ENCODE peak calls at places on chromosomes 5 and 9, in ten cellular contexts. F, D, R, L, C, U, Y, B, Z and I are unnamed samples.
A peak's percentile ranks its signal among the peaks of the same experiment; 100 is the strongest.

GRCh38 chr9:89483592-89484474 is 14.1 kb downstream of the SEMA4D start:
- DNase-seq in F (no peak), D (no peak), R (peak; percentile 87), L (peak; percentile 23), C (no peak), U (no peak), Y (no peak), B (no peak), Z (no peak), I (no peak)

GRCh38 chr5:157603333-157604190 is 28.0 kb upstream of the ADAM19 start:
- DNase-seq in F (no peak), D (no peak), R (no peak), L (no peak), C (peak; percentile 94), U (peak; percentile 11), Y (peak; percentile 94), B (peak; percentile 53), Z (peak; percentile 81), I (no peak)

GRCh38 chr5:59698774-59699173 is 194.8 kb downstream of the PDE4D start:
- DNase-seq in F (no peak), D (no peak), R (no peak), L (no peak), C (no peak), U (no peak), Y (no peak), B (no peak), Z (no peak), I (peak; percentile 50)

GRCh38 chr5:32444191-32444945 is at the start of gene ZFR:
- DNase-seq in F (peak; percentile 94), D (peak; percentile 70), R (peak; percentile 95), L (peak; percentile 93), C (peak; percentile 90), U (peak; percentile 91), Y (peak; percentile 96), B (peak; percentile 65), Z (peak; percentile 74), I (peak; percentile 88)

GRCh38 chr5:142079243-142079642 is 29.3 kb upstream of the NDFIP1 start:
- DNase-seq in F (no peak), D (no peak), R (no peak), L (no peak), C (no peak), U (no peak), Y (peak; percentile 39), B (no peak), Z (no peak), I (no peak)

GRCh38 chr5:157312492-157312891 is 46.6 kb downstream of the CYFIP2 start:
- DNase-seq in F (no peak), D (no peak), R (peak; percentile 84), L (peak; percentile 52), C (peak; percentile 63), U (peak; percentile 59), Y (peak; percentile 82), B (peak; percentile 55), Z (peak; percentile 34), I (peak; percentile 74)

GRCh38 chr5:178464431-178465048 is 125.7 kb downstream of the COL23A1 start:
- DNase-seq in F (no peak), D (no peak), R (no peak), L (no peak), C (no peak), U (no peak), Y (no peak), B (no peak), Z (no peak), I (no peak)

GRCh38 chr9:93634311-93635185 is 58.2 kb downstream of the PHF2 start:
- DNase-seq in F (no peak), D (no peak), R (no peak), L (no peak), C (no peak), U (no peak), Y (no peak), B (no peak), Z (no peak), I (no peak)

GRCh38 chr9:27165067-27165466 is 56.0 kb downstream of the TEK start:
- DNase-seq in F (no peak), D (no peak), R (no peak), L (no peak), C (no peak), U (no peak), Y (peak; percentile 24), B (no peak), Z (no peak), I (no peak)

GRCh38 chr9:86600291-86600690 is 246.1 kb upstream of the TUT7 start:
- DNase-seq in F (no peak), D (no peak), R (no peak), L (no peak), C (peak; percentile 11), U (no peak), Y (no peak), B (peak; percentile 41), Z (no peak), I (no peak)

GRCh38 chr5:131224387-131225191 is 39.3 kb upstream of the CDC42SE2 start:
- DNase-seq in F (peak; percentile 18), D (no peak), R (peak; percentile 61), L (no peak), C (no peak), U (no peak), Y (peak; percentile 5), B (no peak), Z (no peak), I (no peak)

GRCh38 chr5:57862471-57863282 is 380.1 kb upstream of the ACTBL2 start:
- DNase-seq in F (no peak), D (no peak), R (no peak), L (no peak), C (peak; percentile 53), U (no peak), Y (no peak), B (no peak), Z (no peak), I (peak; percentile 17)

GRCh38 chr9:18566125-18566524 is 92.2 kb downstream of the ADAMTSL1 start:
- DNase-seq in F (no peak), D (no peak), R (no peak), L (no peak), C (peak; percentile 84), U (no peak), Y (peak; percentile 69), B (peak; percentile 48), Z (no peak), I (peak; percentile 73)

GRCh38 chr5:138903113-138903789 is 28.1 kb upstream of the LRRTM2 start:
- DNase-seq in F (no peak), D (no peak), R (no peak), L (no peak), C (peak; percentile 73), U (no peak), Y (peak; percentile 67), B (no peak), Z (peak; percentile 59), I (no peak)

GRCh38 chr5:171418982-171419662 is at the start of gene FGF18:
- DNase-seq in F (peak; percentile 60), D (no peak), R (peak; percentile 65), L (peak; percentile 86), C (peak; percentile 74), U (peak; percentile 49), Y (peak; percentile 91), B (peak; percentile 62), Z (peak; percentile 72), I (peak; percentile 92)

GRCh38 chr5:34657550-34657921 is 1.4 kb downstream of the RAI14 start:
- DNase-seq in F (peak; percentile 26), D (no peak), R (no peak), L (no peak), C (peak; percentile 63), U (peak; percentile 16), Y (peak; percentile 73), B (no peak), Z (no peak), I (peak; percentile 27)

GRCh38 chr9:3809724-3810123 is 283.9 kb upstream of the RFX3 start:
- DNase-seq in F (no peak), D (no peak), R (no peak), L (no peak), C (peak; percentile 64), U (no peak), Y (no peak), B (peak; percentile 92), Z (no peak), I (peak; percentile 53)

GRCh38 chr5:118553662-118554061 is 434.7 kb downstream of the DTWD2 start:
- DNase-seq in F (peak; percentile 39), D (no peak), R (no peak), L (no peak), C (peak; percentile 93), U (no peak), Y (peak; percentile 93), B (no peak), Z (no peak), I (no peak)

GRCh38 chr9:13143281-13143680 is 136.2 kb downstream of the MPDZ start:
- DNase-seq in F (no peak), D (no peak), R (no peak), L (no peak), C (no peak), U (no peak), Y (no peak), B (no peak), Z (no peak), I (no peak)

GRCh38 chr9:15021146-15021545 is 110.9 kb upstream of the FREM1 start:
- DNase-seq in F (no peak), D (no peak), R (no peak), L (no peak), C (no peak), U (no peak), Y (no peak), B (no peak), Z (no peak), I (no peak)

GRCh38 chr5:34716986-34717385 is 60.9 kb downstream of the RAI14 start:
- DNase-seq in F (no peak), D (no peak), R (no peak), L (no peak), C (peak; percentile 60), U (no peak), Y (no peak), B (peak; percentile 81), Z (no peak), I (no peak)

GRCh38 chr5:37088041-37088440 is 161.1 kb downstream of the CPLANE1 start:
- DNase-seq in F (no peak), D (no peak), R (no peak), L (no peak), C (no peak), U (no peak), Y (no peak), B (no peak), Z (no peak), I (no peak)

GRCh38 chr5:171842006-171842776 is 56.6 kb downstream of the SMIM23 start:
- DNase-seq in F (no peak), D (no peak), R (no peak), L (no peak), C (no peak), U (no peak), Y (no peak), B (no peak), Z (no peak), I (peak; percentile 37)

GRCh38 chr5:43729846-43730478 is 127.0 kb downstream of the NNT start:
- DNase-seq in F (no peak), D (no peak), R (no peak), L (no peak), C (peak; percentile 30), U (peak; percentile 19), Y (peak; percentile 42), B (no peak), Z (peak; percentile 2), I (peak; percentile 47)

GRCh38 chr5:78543292-78543691 is 105.3 kb downstream of the LHFPL2 start:
- DNase-seq in F (no peak), D (no peak), R (no peak), L (peak; percentile 35), C (no peak), U (no peak), Y (no peak), B (no peak), Z (no peak), I (no peak)

GRCh38 chr9:84277646-84278045 is 62.9 kb downstream of the SLC28A3 start:
- DNase-seq in F (no peak), D (no peak), R (no peak), L (no peak), C (no peak), U (no peak), Y (peak; percentile 22), B (no peak), Z (no peak), I (peak; percentile 59)

GRCh38 chr9:105636331-105636730 is 25.9 kb upstream of the TAL2 start:
- DNase-seq in F (no peak), D (no peak), R (no peak), L (no peak), C (no peak), U (no peak), Y (no peak), B (no peak), Z (no peak), I (no peak)

GRCh38 chr9:4375424-4376195 is 75.7 kb upstream of the GLIS3 start:
- DNase-seq in F (no peak), D (no peak), R (no peak), L (no peak), C (peak; percentile 81), U (no peak), Y (peak; percentile 63), B (peak; percentile 47), Z (no peak), I (peak; percentile 9)